ENCODE peak calls at places on chromosomes 2 and 18, in seven cellular contexts. X, I, T, Q, L, J and A are unnamed samples. For H3K27me3, the result is how much of the 10 kb centered on the place peaks cover.

GRCh38 chr2:43323810-43324588 is 97.6 kb upstream of the ZFP36L2 start:
- DNase-seq in L (no peak), Q (no peak), I (no peak), T (peak), X (no peak), J (peak), A (no peak)

GRCh38 chr18:11154369-11154982 is 5.1 kb upstream of the PIEZO2 start:
- DNase-seq in I (no peak), L (peak), Q (peak), X (no peak), J (peak), T (peak), A (peak)

GRCh38 chr2:231535961-231536360 is 5.7 kb upstream of the NMUR1 start:
- DNase-seq in L (no peak), J (no peak), I (no peak), T (no peak), Q (no peak), X (no peak), A (no peak)

GRCh38 chr2:25207078-25207545 is 38.7 kb upstream of the POMC start:
- DNase-seq in Q (no peak), X (peak), L (no peak), I (no peak), J (peak), T (no peak), A (no peak)

GRCh38 chr18:27075828-27076227 is 109.3 kb downstream of the CHST9 start:
- DNase-seq in I (no peak), Q (no peak), T (no peak), L (no peak), J (no peak), X (no peak), A (no peak)

GRCh38 chr2:177242136-177242987 is 22.2 kb downstream of the NFE2L2 start:
- DNase-seq in X (no peak), Q (peak), J (peak), T (peak), L (peak), I (no peak), A (no peak)

GRCh38 chr2:43127208-43127940 is 99.0 kb downstream of the ZFP36L2 start:
- DNase-seq in X (peak), Q (no peak), L (no peak), J (peak), I (peak), T (peak), A (no peak)

GRCh38 chr18:35215026-35215425 is 25.8 kb upstream of the ZNF397 start:
- DNase-seq in I (no peak), L (no peak), X (peak), T (peak), J (no peak), Q (no peak), A (no peak)

GRCh38 chr18:72672364-72673151 is 128.4 kb upstream of the CBLN2 start:
- DNase-seq in T (peak), X (no peak), L (peak), Q (peak), I (no peak), J (peak), A (peak)

GRCh38 chr2:168239281-168239680 is 8.1 kb downstream of the STK39 start:
- DNase-seq in T (no peak), L (no peak), I (no peak), J (no peak), X (no peak), Q (no peak), A (no peak)

GRCh38 chr2:71243548-71244301 is 16.8 kb upstream of the PAIP2B start:
- DNase-seq in Q (no peak), I (no peak), X (no peak), T (peak), J (no peak), L (no peak), A (no peak)

GRCh38 chr2:57701391-57701791 is 345.2 kb upstream of the VRK2 start:
- DNase-seq in L (peak), T (peak), I (no peak), J (peak), X (no peak), Q (peak), A (peak)

GRCh38 chr18:36572135-36572856 is 256.5 kb downstream of the TPGS2 start:
- DNase-seq in J (peak), X (peak), T (peak), I (no peak), L (peak), Q (peak), A (peak)

GRCh38 chr2:201517094-201517493 is 65.6 kb downstream of the STRADB start:
- DNase-seq in Q (no peak), J (peak), X (no peak), I (no peak), L (peak), T (peak), A (no peak)

DNA sequence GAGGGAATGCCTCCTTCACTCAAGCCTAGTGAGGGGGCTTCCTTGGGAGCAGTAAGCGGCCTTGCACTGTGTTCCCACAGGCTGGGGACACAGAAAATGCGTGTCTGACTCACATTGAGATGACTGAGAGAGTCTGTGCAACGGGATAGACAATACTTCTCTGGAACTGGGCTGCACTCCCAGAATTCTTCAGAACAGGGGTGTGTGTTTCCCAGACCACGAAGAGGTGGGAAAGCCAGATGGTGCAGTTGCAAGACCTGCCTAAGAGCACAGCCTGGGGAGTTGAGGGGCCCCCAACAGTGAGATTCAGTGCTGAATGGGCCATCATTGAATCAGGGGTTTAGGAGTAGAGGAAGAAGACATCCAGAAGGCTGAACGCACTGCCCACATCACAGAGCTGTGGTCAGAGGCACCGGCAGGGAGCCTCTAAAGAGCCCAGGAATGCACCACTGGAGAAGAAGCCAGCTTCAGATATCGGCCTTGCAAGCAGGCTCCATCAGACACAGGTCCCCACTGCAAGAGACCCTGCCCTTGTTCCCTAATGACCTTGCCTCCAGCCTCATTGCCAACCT is 36.6 kb upstream of the MRPL19 start:
- DNase-seq in I (no peak), Q (no peak), X (no peak), T (no peak), J (no peak), L (peak), A (no peak)
- H3K27me3 ChIP-seq in I (under half), Q (under half), X (under half), T (under half), J (under half), L (under half), A (under half)

GRCh38 chr2:225864394-225864793 is 464.9 kb downstream of the NYAP2 start:
- DNase-seq in L (no peak), X (no peak), J (no peak), Q (no peak), T (no peak), I (no peak), A (no peak)

GRCh38 chr2:225865468-225865867 is 466.0 kb downstream of the NYAP2 start:
- DNase-seq in Q (peak), J (peak), I (no peak), X (no peak), T (no peak), L (peak), A (no peak)

DNA sequence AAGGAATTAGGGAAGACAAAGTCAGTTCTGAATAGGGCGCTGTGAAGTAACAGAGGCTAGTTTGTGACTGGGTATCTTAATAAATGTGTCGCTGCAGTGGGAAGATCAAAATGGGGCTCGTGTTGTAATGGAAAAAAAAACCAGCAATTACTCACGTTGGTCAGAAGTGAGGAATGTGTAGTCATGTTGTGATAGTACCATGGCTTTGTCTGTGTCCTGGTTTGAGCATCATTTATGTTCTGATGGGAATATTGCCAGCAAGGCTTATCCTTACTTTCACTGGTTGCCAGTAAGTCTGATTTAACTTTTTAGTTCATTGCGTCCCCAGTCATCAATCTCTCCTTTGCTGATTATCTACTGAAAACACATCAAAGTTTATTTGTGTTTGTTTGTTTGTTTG is 467.6 kb downstream of the NYAP2 start:
- DNase-seq in L (no peak), Q (no peak), J (no peak), I (no peak), T (no peak), X (no peak), A (no peak)
- H3K4ac ChIP-seq in L (no peak), Q (no peak), J (no peak), I (no peak), T (no peak), X (no peak), A (no peak)

GRCh38 chr2:52402128-52402527 is 1365.5 kb upstream of the CHAC2 start:
- DNase-seq in I (no peak), X (no peak), L (no peak), J (no peak), Q (no peak), T (no peak), A (no peak)
- H3K27me3 ChIP-seq in I (under half), X (under half), L (under half), J (under half), Q (under half), T (under half), A (under half)

GRCh38 chr2:196989496-196989895 is 63.0 kb upstream of the PGAP1 start:
- DNase-seq in L (no peak), I (no peak), X (no peak), J (no peak), Q (no peak), T (no peak), A (no peak)

GRCh38 chr2:196987654-196988364 is 61.3 kb upstream of the PGAP1 start:
- DNase-seq in Q (peak), I (no peak), L (peak), T (peak), J (peak), X (no peak), A (no peak)

GRCh38 chr2:196985524-196986183 is 59.1 kb upstream of the PGAP1 start:
- DNase-seq in X (no peak), I (no peak), Q (no peak), J (no peak), L (no peak), T (no peak), A (no peak)

GRCh38 chr2:196988599-196988998 is 62.1 kb upstream of the PGAP1 start:
- DNase-seq in J (no peak), I (no peak), T (no peak), Q (peak), L (no peak), X (no peak), A (no peak)

GRCh38 chr2:196987298-196987653 is 60.8 kb upstream of the PGAP1 start:
- DNase-seq in Q (no peak), X (no peak), T (no peak), L (peak), I (no peak), J (no peak), A (no peak)
- H3K4ac ChIP-seq in Q (no peak), X (no peak), T (no peak), L (no peak), I (no peak), J (no peak), A (no peak)

DNA sequence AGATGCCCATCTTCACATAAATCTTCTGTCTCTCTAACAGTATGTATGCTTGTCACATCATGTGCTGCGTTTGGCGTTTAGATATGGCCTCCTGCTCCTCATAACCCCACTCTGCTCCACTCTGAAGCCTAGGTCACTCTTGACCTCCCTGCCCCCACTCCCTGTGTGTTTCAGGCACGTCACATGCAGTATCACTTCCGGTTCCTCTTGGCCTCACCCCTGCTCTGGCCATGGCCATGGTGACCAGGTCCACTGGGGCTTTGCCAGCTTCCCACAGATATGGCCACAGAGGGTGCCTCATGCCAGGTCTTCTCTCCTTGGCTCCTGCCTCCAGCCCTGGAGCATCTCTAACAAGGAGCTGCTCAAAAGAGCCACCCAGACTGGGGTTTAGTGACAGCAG is 160.0 kb downstream of the RNF152 start:
- DNase-seq in T (no peak), X (no peak), Q (no peak), I (no peak), J (no peak), L (no peak), A (no peak)
- H3K27me3 ChIP-seq in T (under half), X (under half), Q (under half), I (under half), J (under half), L (under half), A (under half)

DNA sequence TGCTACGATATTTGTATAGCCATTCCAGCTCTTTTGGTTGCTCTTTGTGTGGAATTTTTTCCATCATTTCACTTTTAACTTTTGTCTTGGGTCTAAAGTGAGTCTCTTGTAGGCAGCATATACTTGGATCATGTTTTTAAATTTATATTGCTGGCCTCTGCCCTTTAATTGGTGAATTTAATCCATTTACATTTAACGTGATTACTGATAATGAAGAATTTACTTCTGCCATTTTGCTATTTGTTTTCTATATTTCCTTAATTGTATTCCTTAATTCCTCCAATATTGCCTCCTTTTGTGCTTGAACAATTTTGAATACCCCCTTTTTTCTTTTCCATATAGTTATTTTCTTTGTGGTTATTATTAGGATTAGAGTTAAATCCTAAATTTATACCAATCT is 21.0 kb upstream of the ADNP2 start:
- DNase-seq in I (no peak), Q (no peak), T (no peak), J (no peak), X (no peak), L (no peak), A (no peak)
- H3K4ac ChIP-seq in I (no peak), Q (no peak), T (no peak), J (no peak), X (no peak), L (no peak), A (no peak)

GRCh38 chr2:128726221-128726620 is 407.6 kb upstream of the HS6ST1 start:
- DNase-seq in T (no peak), X (no peak), J (no peak), L (no peak), Q (no peak), I (no peak), A (no peak)

GRCh38 chr2:128724994-128725393 is 406.3 kb upstream of the HS6ST1 start:
- DNase-seq in Q (no peak), J (no peak), L (no peak), X (no peak), I (no peak), T (no peak), A (no peak)

GRCh38 chr2:128727404-128727803 is 408.7 kb upstream of the HS6ST1 start:
- DNase-seq in Q (no peak), T (no peak), L (no peak), I (no peak), J (no peak), X (no peak), A (no peak)

GRCh38 chr2:128727914-128728313 is 409.2 kb upstream of the HS6ST1 start:
- DNase-seq in T (no peak), J (peak), Q (peak), L (peak), X (no peak), I (no peak), A (no peak)

GRCh38 chr2:128726911-128727310 is 408.2 kb upstream of the HS6ST1 start:
- DNase-seq in Q (no peak), I (no peak), T (no peak), X (no peak), L (no peak), J (no peak), A (no peak)
- H3K27me3 ChIP-seq in Q (under half), I (under half), T (under half), X (under half), L (under half), J (under half), A (under half)

DNA sequence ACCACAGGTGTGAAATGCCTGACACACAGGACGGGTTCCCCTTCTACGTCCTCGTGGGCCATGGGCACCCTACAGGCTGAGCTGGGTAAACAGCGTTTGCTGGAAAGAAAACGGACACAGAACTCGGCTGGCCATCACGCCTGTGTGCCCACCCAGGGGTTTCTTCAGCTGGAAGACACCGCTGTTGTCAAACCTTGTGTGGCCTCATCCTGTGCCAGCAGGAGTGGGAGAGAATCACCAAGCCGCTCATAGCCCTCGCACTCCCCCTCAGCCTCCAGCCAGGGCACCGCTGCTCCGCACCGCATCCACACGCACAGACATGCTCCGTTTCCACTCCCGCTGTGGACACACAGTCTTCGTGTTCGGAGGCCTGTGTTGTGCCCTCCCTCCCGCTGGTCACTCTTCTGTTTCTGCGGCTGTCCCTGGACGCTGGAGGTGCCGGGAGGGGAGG is 161.4 kb downstream of the PXDN start:
- DNase-seq in X (no peak), Q (no peak), L (no peak), T (peak), I (no peak), J (no peak), A (no peak)
- H3K4ac ChIP-seq in X (no peak), Q (no peak), L (no peak), T (no peak), I (peak), J (no peak), A (no peak)

DNA sequence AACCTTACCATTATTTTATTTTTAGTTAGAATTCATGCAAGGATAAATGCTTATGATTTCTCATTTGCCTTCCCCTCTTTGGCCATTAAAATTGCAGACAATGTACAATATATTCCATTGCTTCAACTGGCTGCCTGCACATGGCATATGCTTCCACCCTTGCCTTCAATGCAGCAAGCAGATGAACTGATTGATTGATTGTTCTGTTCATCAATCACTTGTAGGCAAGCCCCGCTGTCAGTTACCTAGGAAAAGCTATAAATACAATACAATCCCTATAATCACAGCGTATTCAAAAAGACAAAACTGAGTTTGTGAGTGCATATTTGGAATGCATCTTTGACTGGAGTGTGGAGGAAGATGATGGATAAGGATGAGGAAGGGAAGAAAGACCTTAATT is 73.6 kb upstream of the CAVIN2 start:
- DNase-seq in T (no peak), J (no peak), Q (no peak), I (no peak), L (no peak), X (no peak), A (no peak)
- H3K27me3 ChIP-seq in T (under half), J (under half), Q (under half), I (under half), L (under half), X (under half), A (under half)

GRCh38 chr18:80070825-80071224 is 36.6 kb downstream of the RBFA start:
- DNase-seq in L (no peak), I (no peak), Q (no peak), X (no peak), T (peak), J (no peak), A (no peak)

GRCh38 chr18:80067321-80067720 is 33.1 kb downstream of the RBFA start:
- DNase-seq in L (no peak), T (no peak), J (no peak), X (no peak), I (no peak), Q (no peak), A (no peak)

GRCh38 chr18:80067897-80068296 is 33.7 kb downstream of the RBFA start:
- DNase-seq in L (no peak), I (no peak), T (no peak), Q (no peak), X (no peak), J (no peak), A (no peak)

GRCh38 chr18:80068571-80069272 is 34.5 kb downstream of the RBFA start:
- DNase-seq in Q (no peak), L (no peak), J (no peak), X (no peak), T (no peak), I (no peak), A (no peak)

DNA sequence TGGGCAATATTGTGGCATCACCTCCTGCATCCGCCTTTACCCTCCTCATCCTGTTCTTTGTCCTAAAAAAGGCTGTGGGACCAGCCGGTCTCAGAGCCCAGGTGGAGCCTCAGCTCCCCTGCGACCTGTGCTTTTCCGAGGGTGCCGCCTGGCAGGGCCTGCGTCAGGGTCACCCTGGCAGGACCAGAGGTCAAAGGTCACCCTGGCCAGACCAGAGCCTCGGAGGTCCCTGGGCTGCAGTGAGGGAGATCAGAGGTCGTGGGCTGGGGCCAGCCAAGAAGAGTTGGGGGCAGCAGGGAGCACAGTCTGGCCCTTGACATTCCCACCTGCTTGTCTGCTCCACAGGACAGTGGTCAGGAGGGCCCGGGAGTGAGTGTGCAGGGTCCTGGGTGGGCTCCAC is 31.5 kb downstream of the RBFA start:
- DNase-seq in L (no peak), X (no peak), J (no peak), T (no peak), I (no peak), Q (no peak), A (no peak)
- H3K4ac ChIP-seq in L (no peak), X (no peak), J (no peak), T (no peak), I (no peak), Q (no peak), A (no peak)